ENCODE peak calls at places on chromosomes 1 and 21, in four cellular contexts. V is AG08395, C is hepatic stellate cell, D is M059J. L is an unnamed sample.

GRCh38 chr1:155499953-155500621 is 62.5 kb downstream of the ASH1L start:
- DNase-seq in V (no peak), C (no peak), D (peak; percentile 42), L (no peak)

GRCh38 chr1:212002536-212002935 is 32.8 kb downstream of the INTS7 start:
- DNase-seq in V (no peak), C (no peak), D (no peak), L (no peak)

GRCh38 chr1:245337829-245338484 is 183.2 kb downstream of the KIF26B start:
- DNase-seq in V (no peak), C (no peak), D (no peak), L (no peak)

GRCh38 chr1:185813401-185813979 is 79.3 kb downstream of the HMCN1 start:
- DNase-seq in V (peak; percentile 11), C (peak; percentile 5), D (peak; percentile 69), L (no peak)

GRCh38 chr1:167463055-167463454 is 55.3 kb downstream of the CD247 start:
- DNase-seq in V (no peak), C (no peak), D (no peak), L (no peak)

GRCh38 chr1:184910596-184910995 is 63.7 kb downstream of the NIBAN1 start:
- DNase-seq in V (peak; percentile 49), C (no peak), D (no peak), L (peak; percentile 49)

GRCh38 chr1:115642168-115643072 is 650 bp downstream of the VANGL1 start:
- DNase-seq in V (peak; percentile 46), C (peak; percentile 54), D (peak; percentile 78), L (peak; percentile 73)

GRCh38 chr1:114558548-114558947 is 22.9 kb downstream of the BCAS2 start:
- DNase-seq in V (peak; percentile 39), C (no peak), D (peak; percentile 8), L (peak; percentile 27)

GRCh38 chr1:228163004-228163753 is 2.4 kb upstream of the IBA57 start:
- DNase-seq in V (peak; percentile 24), C (peak; percentile 63), D (no peak), L (peak; percentile 35)

GRCh38 chr1:42680921-42681683 is 1.1 kb upstream of the YBX1 start:
- DNase-seq in V (peak; percentile 12), C (peak; percentile 12), D (peak; percentile 28), L (peak; percentile 14)

GRCh38 chr1:218803351-218803997 is 370.2 kb upstream of the LYPLAL1 start:
- DNase-seq in V (no peak), C (no peak), D (no peak), L (no peak)

GRCh38 chr1:80392529-80392928 is 1386.0 kb upstream of the ADGRL4 start:
- DNase-seq in V (no peak), C (no peak), D (no peak), L (no peak)

GRCh38 chr1:232880354-232880753 is 70.1 kb upstream of the NTPCR start:
- DNase-seq in V (peak; percentile 17), C (peak; percentile 16), D (no peak), L (peak; percentile 43)

GRCh38 chr1:193707271-193708015 is 521.0 kb upstream of the B3GALT2 start:
- DNase-seq in V (no peak), C (no peak), D (peak; percentile 69), L (no peak)

GRCh38 chr21:33007747-33008146 is 18.0 kb upstream of the OLIG2 start:
- DNase-seq in V (no peak), C (no peak), D (no peak), L (no peak)

GRCh38 chr21:42580793-42581201 is 67.1 kb downstream of the SLC37A1 start:
- DNase-seq in V (no peak), C (no peak), D (no peak), L (no peak)

GRCh38 chr21:36859744-36860501 is 106.5 kb downstream of the HLCS start:
- DNase-seq in V (peak; percentile 23), C (no peak), D (peak; percentile 82), L (peak; percentile 70)